ENCODE peak calls at places on chromosomes 12 and 14, in four cellular contexts. E is stimulated activated CD4-positive, alpha-beta T cell treated with anti-CD3 and anti-CD28 coated beads, Interleukin-4, amount 100 ng/mL, for 24 hours; C is RKO; M is ascending aorta. Y is an unnamed sample.

GRCh38 chr14:63642229-63642611 is 549 bp upstream of the WDR89 start:
- DNase-seq in C (peak), M (peak), E (peak), Y (peak)

GRCh38 chr12:122889658-122890561 is 6.0 kb downstream of the VPS37B start:
- DNase-seq in C (no peak), M (peak), E (no peak), Y (no peak)

GRCh38 chr12:116164263-116164817 is 113.2 kb downstream of the MED13L start:
- DNase-seq in C (no peak), E (no peak), M (no peak), Y (no peak)

GRCh38 chr12:89244536-89244935 is 107.8 kb downstream of the DUSP6 start:
- DNase-seq in C (no peak), M (no peak), E (peak), Y (no peak)

GRCh38 chr12:64633940-64634337 is 23.6 kb downstream of the RASSF3 start:
- DNase-seq in M (peak), C (peak), E (peak), Y (peak)

GRCh38 chr14:53390008-53390407 is 236.9 kb upstream of the DDHD1 start:
- DNase-seq in E (no peak), C (no peak), M (no peak), Y (no peak)

GRCh38 chr12:22029991-22030390 is 16.0 kb upstream of the CMAS start:
- DNase-seq in C (no peak), E (no peak), M (no peak), Y (no peak)

GRCh38 chr12:64998327-64999156 is 122.6 kb downstream of the WIF1 start:
- DNase-seq in E (no peak), M (no peak), C (no peak), Y (no peak)

GRCh38 chr12:27012239-27012981 is 1.8 kb downstream of the TM7SF3 start:
- DNase-seq in C (no peak), M (no peak), E (no peak), Y (no peak)

GRCh38 chr12:94636462-94637085 is 13.8 kb downstream of the TMCC3 start:
- DNase-seq in C (no peak), M (no peak), E (no peak), Y (no peak)

GRCh38 chr14:92785601-92786426 is 8.3 kb upstream of the GOLGA5 start:
- DNase-seq in C (peak), E (no peak), M (peak), Y (peak)

GRCh38 chr14:30214456-30215090 is 286.9 kb upstream of the PRKD1 start:
- DNase-seq in C (peak), M (no peak), E (no peak), Y (peak)

GRCh38 chr12:11884661-11885060 is 186.1 kb upstream of the BCL2L14 start:
- DNase-seq in M (no peak), C (no peak), E (no peak), Y (no peak)

GRCh38 chr14:104974665-104975390 is 3.3 kb downstream of the AHNAK2 start:
- DNase-seq in M (no peak), C (no peak), E (no peak), Y (no peak)

GRCh38 chr14:22112004-22112403 is 438.4 kb upstream of the OR4E1 start:
- DNase-seq in C (no peak), M (no peak), E (peak), Y (no peak)

Y was measured in SW480.